ENCODE peak calls at places on chromosomes 13 and 19, in seven cellular contexts. C, K, W, P, Z, A and N are unnamed samples.

GRCh38 chr13:44280461-44280860 is 93.2 kb upstream of the SERP2 start:
- ATAC-seq in C (no peak), K (no peak), W (no peak), P (no peak), Z (no peak), A (no peak), N (no peak)

GRCh38 chr13:100433475-100433874 is 155.1 kb downstream of the GGACT start:
- ATAC-seq in C (no peak), K (no peak), W (no peak), P (no peak), Z (no peak), A (no peak), N (peak)

GRCh38 chr19:13781547-13781946 is 7.3 kb downstream of the C19orf53 start:
- ATAC-seq in C (no peak), K (no peak), W (peak), P (no peak), Z (peak), A (peak), N (peak)

GRCh38 chr19:5895409-5895808 is 8.2 kb downstream of the NDUFA11 start:
- ATAC-seq in C (no peak), K (no peak), W (no peak), P (no peak), Z (no peak), A (no peak), N (no peak)

GRCh38 chr13:74511523-74511922 is 377.3 kb upstream of the KLF12 start:
- ATAC-seq in C (no peak), K (no peak), W (no peak), P (no peak), Z (no peak), A (no peak), N (no peak)

GRCh38 chr19:51727349-51727880 is 3.6 kb upstream of the HAS1 start:
- ATAC-seq in C (no peak), K (no peak), W (no peak), P (no peak), Z (no peak), A (no peak), N (no peak)

GRCh38 chr19:30144794-30145193 is 202.8 kb downstream of the URI1 start:
- ATAC-seq in C (no peak), K (no peak), W (no peak), P (no peak), Z (no peak), A (no peak), N (no peak)

GRCh38 chr19:19821366-19822147 is at the start of gene ZNF506:
- ATAC-seq in C (peak), K (peak), W (peak), P (peak), Z (peak), A (peak), N (peak)

GRCh38 chr19:8138201-8138600 is 11.2 kb downstream of the FBN3 start:
- ATAC-seq in C (no peak), K (no peak), W (no peak), P (no peak), Z (no peak), A (no peak), N (no peak)

GRCh38 chr19:35013820-35014754 is 14.0 kb downstream of the GRAMD1A start:
- ATAC-seq in C (peak), K (no peak), W (no peak), P (no peak), Z (no peak), A (no peak), N (peak)

GRCh38 chr13:20431687-20432384 is 93.8 kb downstream of the CRYL1 start:
- ATAC-seq in C (no peak), K (no peak), W (no peak), P (no peak), Z (no peak), A (no peak), N (no peak)

GRCh38 chr19:46784262-46785053 is 3.9 kb downstream of the SLC1A5 start:
- ATAC-seq in C (no peak), K (no peak), W (no peak), P (peak), Z (peak), A (no peak), N (peak)

GRCh38 chr13:110690516-110690915 is 15.4 kb downstream of the CARS2 start:
- ATAC-seq in C (no peak), K (no peak), W (peak), P (no peak), Z (no peak), A (no peak), N (no peak)

GRCh38 chr13:95704510-95704909 is 27.6 kb downstream of the DNAJC3 start:
- ATAC-seq in C (no peak), K (no peak), W (peak), P (no peak), Z (no peak), A (no peak), N (no peak)

GRCh38 chr13:70237131-70237530 is 128.9 kb upstream of the KLHL1 start:
- ATAC-seq in C (no peak), K (no peak), W (no peak), P (no peak), Z (no peak), A (no peak), N (no peak)

GRCh38 chr19:6723108-6723618 is 2.7 kb upstream of the C3 start:
- ATAC-seq in C (no peak), K (no peak), W (peak), P (no peak), Z (peak), A (no peak), N (no peak)

GRCh38 chr13:91017669-91018053 is 329.8 kb upstream of the MIR17HG start:
- ATAC-seq in C (no peak), K (no peak), W (no peak), P (no peak), Z (no peak), A (no peak), N (no peak)

GRCh38 chr19:3784607-3785463 is 1.3 kb downstream of the MATK start:
- ATAC-seq in C (no peak), K (no peak), W (peak), P (no peak), Z (peak), A (no peak), N (no peak)

GRCh38 chr13:24253520-24254150 is 55.7 kb upstream of the C1QTNF9 start:
- ATAC-seq in C (no peak), K (no peak), W (no peak), P (no peak), Z (peak), A (no peak), N (no peak)

GRCh38 chr13:94291631-94292322 is 187.7 kb downstream of the DCT start:
- ATAC-seq in C (no peak), K (no peak), W (no peak), P (no peak), Z (no peak), A (no peak), N (no peak)